ENCODE peak calls at places on chromosomes 16 and 17, in five cellular contexts. I is left lung, L is right cardiac atrium, P is breast epithelium, N is OCI-LY7. E is an unnamed sample.

GRCh38 chr17:977163-977562 is 2.4 kb downstream of the NXN start:
- DNase-seq in I (no peak), L (peak), P (no peak), N (no peak), E (no peak)

GRCh38 chr17:81230043-81230820 is 7.5 kb upstream of the CEP131 start:
- DNase-seq in I (peak), L (peak), P (no peak), N (peak), E (peak)

GRCh38 chr17:16944334-16945140 is 27.4 kb downstream of the TNFRSF13B start:
- DNase-seq in I (no peak), L (no peak), P (no peak), N (no peak), E (no peak)

GRCh38 chr16:49637933-49638695 is 217.8 kb downstream of the ZNF423 start:
- DNase-seq in I (no peak), L (peak), P (no peak), N (no peak), E (no peak)

GRCh38 chr16:85056211-85056748 is 28.7 kb downstream of the KIAA0513 start:
- DNase-seq in I (no peak), L (peak), P (no peak), N (peak), E (peak)

GRCh38 chr17:5437721-5438317 is 1.1 kb downstream of the C1QBP start:
- DNase-seq in I (no peak), L (no peak), P (no peak), N (no peak), E (no peak)

GRCh38 chr16:89923640-89924297 is 627 bp downstream of the TUBB3 start:
- DNase-seq in I (peak), L (no peak), P (no peak), N (no peak), E (peak)

GRCh38 chr17:32015245-32016013 is 8.2 kb downstream of the LRRC37B start:
- DNase-seq in I (no peak), L (no peak), P (no peak), N (no peak), E (no peak)

GRCh38 chr16:30775131-30775380 is 11.9 kb downstream of the ZNF629 start:
- DNase-seq in I (no peak), L (no peak), P (no peak), N (no peak), E (no peak)

GRCh38 chr16:58218786-58219185 is 20.9 kb upstream of the CSNK2A2 start:
- DNase-seq in I (no peak), L (no peak), P (no peak), N (no peak), E (no peak)

GRCh38 chr17:2421315-2422147 is 20.7 kb upstream of the MNT start:
- DNase-seq in I (no peak), L (no peak), P (no peak), N (peak), E (peak)

GRCh38 chr17:6831662-6832263 is at the start of gene TEKT1:
- DNase-seq in I (peak), L (peak), P (peak), N (no peak), E (peak)

GRCh38 chr16:88770459-88771293 is 14.3 kb downstream of the PIEZO1 start:
- DNase-seq in I (no peak), L (peak), P (no peak), N (no peak), E (peak)
- H3K4me3 ChIP-seq in I (peak), L (no peak), P (peak), N (no peak), E (no peak)

GRCh38 chr17:76972046-76972641 is 103.9 kb downstream of the MGAT5B start:
- DNase-seq in I (no peak), L (no peak), P (no peak), N (no peak), E (no peak)

GRCh38 chr17:76968707-76969597 is 100.7 kb downstream of the MGAT5B start:
- DNase-seq in I (no peak), L (no peak), P (no peak), N (peak), E (no peak)

GRCh38 chr17:76966486-76967181 is 98.4 kb downstream of the MGAT5B start:
- DNase-seq in I (no peak), L (no peak), P (no peak), N (no peak), E (no peak)

GRCh38 chr17:76967762-76968161 is 99.6 kb downstream of the MGAT5B start:
- DNase-seq in I (no peak), L (no peak), P (no peak), N (no peak), E (no peak)

GRCh38 chr17:76969598-76970172 is 101.5 kb downstream of the MGAT5B start:
- DNase-seq in I (no peak), L (no peak), P (no peak), N (peak), E (no peak)
- H3K4me3 ChIP-seq in I (peak), L (peak), P (peak), N (peak), E (no peak)

DNA sequence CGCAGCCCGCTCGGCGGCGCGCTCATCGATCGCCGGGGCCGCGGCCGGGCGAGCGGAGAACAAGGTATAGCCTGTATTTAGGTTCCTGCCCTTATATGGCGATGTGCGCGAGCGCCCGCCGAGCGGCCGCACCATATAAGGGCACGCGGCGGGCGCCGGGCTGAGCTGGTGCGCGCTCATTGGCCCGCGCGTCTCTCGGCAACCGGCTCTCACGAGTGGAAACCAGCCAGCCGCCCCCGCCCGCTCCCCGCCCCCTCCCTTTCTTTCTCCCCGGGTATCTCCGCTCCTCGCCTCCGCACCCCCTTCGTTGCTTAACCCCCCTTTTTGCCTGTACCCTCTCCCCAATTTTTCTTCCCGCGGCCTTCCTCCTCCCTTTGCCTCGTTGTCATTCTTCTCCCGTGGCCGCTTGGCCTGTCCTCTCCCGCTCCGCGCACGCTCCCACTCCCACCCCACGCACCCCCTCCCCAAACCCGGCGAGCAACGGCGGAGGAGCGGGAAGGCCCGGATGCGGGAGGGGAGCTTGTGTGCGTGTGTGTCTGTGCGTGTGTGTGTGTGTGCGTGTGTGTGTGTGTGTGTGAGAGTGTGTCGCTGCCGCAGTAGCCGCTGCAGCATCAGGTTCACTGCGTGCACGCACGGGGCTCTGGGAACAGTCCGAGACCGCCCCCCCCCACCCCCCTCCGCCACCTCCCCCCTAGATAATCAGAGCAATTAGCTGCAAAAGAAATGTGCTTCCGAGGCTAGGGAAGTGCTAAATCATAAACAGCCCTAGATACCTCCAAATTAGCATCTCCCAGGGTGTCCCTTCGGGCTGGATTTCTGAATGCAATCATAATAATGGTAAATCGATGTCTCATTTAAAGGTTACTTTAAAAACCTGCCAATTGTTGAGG is 13.5 kb upstream of the CBX8 start:
- DNase-seq in I (peak), L (peak), P (no peak), N (peak), E (no peak)
- H3K4me3 ChIP-seq in I (peak), L (peak), P (peak), N (no peak), E (no peak)

GRCh38 chr17:34370376-34370996 is 7.5 kb upstream of the CCL1 start:
- DNase-seq in I (no peak), L (no peak), P (no peak), N (peak), E (no peak)

GRCh38 chr17:34370997-34371395 is 8.0 kb upstream of the CCL1 start:
- DNase-seq in I (no peak), L (no peak), P (no peak), N (peak), E (no peak)

GRCh38 chr17:34369196-34369500 is 6.1 kb upstream of the CCL1 start:
- DNase-seq in I (no peak), L (no peak), P (no peak), N (no peak), E (no peak)

GRCh38 chr17:34368455-34369195 is 5.6 kb upstream of the CCL1 start:
- DNase-seq in I (no peak), L (no peak), P (no peak), N (no peak), E (no peak)

GRCh38 chr17:34369571-34369970 is 6.5 kb upstream of the CCL1 start:
- DNase-seq in I (no peak), L (no peak), P (no peak), N (no peak), E (no peak)
- H3K4me3 ChIP-seq in I (no peak), L (no peak), P (no peak), N (no peak), E (no peak)

GRCh38 chr17:19945009-19945650 is 32.5 kb downstream of the AKAP10 start:
- DNase-seq in I (no peak), L (no peak), P (no peak), N (no peak), E (no peak)

GRCh38 chr17:19940722-19941464 is 36.7 kb downstream of the AKAP10 start:
- DNase-seq in I (no peak), L (no peak), P (no peak), N (no peak), E (no peak)

GRCh38 chr17:19943026-19943425 is 34.6 kb downstream of the AKAP10 start:
- DNase-seq in I (no peak), L (no peak), P (no peak), N (no peak), E (no peak)

GRCh38 chr17:19946921-19947320 is 30.7 kb downstream of the AKAP10 start:
- DNase-seq in I (no peak), L (no peak), P (no peak), N (no peak), E (no peak)

DNA sequence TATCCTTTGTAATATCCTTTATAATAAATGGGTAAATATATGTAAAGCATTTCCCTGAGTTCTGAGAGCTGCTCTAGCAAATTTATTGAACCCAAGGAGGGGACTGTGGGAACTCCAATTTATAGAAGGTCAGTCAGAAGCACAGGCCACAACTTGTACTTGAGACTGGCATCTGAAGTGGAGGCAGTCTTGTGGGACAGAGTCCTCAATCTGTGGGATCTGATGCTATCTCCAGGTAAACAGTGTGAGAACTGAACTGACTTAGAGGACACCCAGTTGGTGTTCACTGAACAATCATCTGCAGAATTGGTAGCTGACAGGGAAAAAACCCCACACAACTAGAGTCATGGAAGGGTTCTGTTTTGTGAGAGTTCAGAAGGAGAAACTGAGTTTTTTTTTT is 34.0 kb downstream of the AKAP10 start:
- DNase-seq in I (no peak), L (no peak), P (no peak), N (no peak), E (no peak)
- H3K4me3 ChIP-seq in I (no peak), L (no peak), P (no peak), N (no peak), E (no peak)